ENCODE peak calls at places on chromosomes 5 and 9, in seven cellular contexts. P is activated T-cell treated with anti-CD3 and anti-CD28 coated beads for 24 hours; R is stimulated activated CD4-positive, alpha-beta T cell treated with anti-CD3 and anti-CD28 coated beads, Interleukin-2, amount 100 ng/mL, for 48 hours; N is activated naive CD4-positive, alpha-beta T cell treated with Interleukin-2 at 50 U/mL for 16 hours; O is BE2C; Z is ELR; U is activated CD8-positive, alpha-beta T cell treated with anti-CD3 and anti-CD28 coated beads for 36 hours. T is an unnamed sample.

GRCh38 chr5:32222723-32223470 is 48.8 kb upstream of the GOLPH3 start:
- DNase-seq in P (no peak), R (no peak), N (no peak), O (no peak), Z (peak), U (no peak), T (no peak)

GRCh38 chr9:126508928-126509327 is 104.8 kb upstream of the LMX1B start:
- DNase-seq in P (no peak), R (no peak), N (no peak), O (no peak), Z (no peak), U (no peak), T (no peak)

GRCh38 chr9:91495450-91495849 is 71.8 kb upstream of the NFIL3 start:
- DNase-seq in P (no peak), R (no peak), N (no peak), O (no peak), Z (peak), U (no peak), T (no peak)

GRCh38 chr5:41286165-41286564 is 72.8 kb upstream of the C6 start:
- DNase-seq in P (no peak), R (no peak), N (no peak), O (no peak), Z (no peak), U (no peak), T (no peak)

GRCh38 chr5:6090838-6091237 is 287.5 kb downstream of the MED10 start:
- DNase-seq in P (no peak), R (no peak), N (no peak), O (no peak), Z (no peak), U (no peak), T (no peak)

GRCh38 chr5:124746252-124746915 is at the start of gene ZNF608:
- DNase-seq in P (no peak), R (no peak), N (no peak), O (peak), Z (peak), U (no peak), T (peak)

GRCh38 chr5:14676320-14676719 is 11.8 kb downstream of the OTULIN start:
- DNase-seq in P (no peak), R (no peak), N (peak), O (no peak), Z (peak), U (peak), T (peak)

GRCh38 chr9:122386316-122386872 is 15.6 kb downstream of the PTGS1 start:
- DNase-seq in P (no peak), R (no peak), N (no peak), O (no peak), Z (no peak), U (no peak), T (no peak)

GRCh38 chr9:129568560-129569505 is 52.1 kb downstream of the C9orf50 start:
- DNase-seq in P (no peak), R (no peak), N (peak), O (peak), Z (peak), U (peak), T (no peak)

GRCh38 chr5:133682496-133682895 is 70.2 kb upstream of the FSTL4 start:
- DNase-seq in P (no peak), R (no peak), N (no peak), O (no peak), Z (no peak), U (no peak), T (no peak)

GRCh38 chr9:82202808-82203207 is 214.2 kb downstream of the SPATA31D1 start:
- DNase-seq in P (no peak), R (no peak), N (no peak), O (no peak), Z (peak), U (no peak), T (no peak)

GRCh38 chr9:14769235-14769580 is 46.7 kb upstream of the CER1 start:
- DNase-seq in P (no peak), R (no peak), N (no peak), O (peak), Z (peak), U (no peak), T (peak)

GRCh38 chr9:88256216-88256615 is 117.9 kb upstream of the SPATA31C2 start:
- DNase-seq in P (no peak), R (no peak), N (no peak), O (no peak), Z (no peak), U (no peak), T (no peak)

GRCh38 chr5:141634162-141634561 is 2.5 kb downstream of the HDAC3 start:
- DNase-seq in P (no peak), R (no peak), N (no peak), O (no peak), Z (no peak), U (no peak), T (peak)

GRCh38 chr5:150589791-150590601 is 50.5 kb upstream of the SYNPO start:
- DNase-seq in P (no peak), R (no peak), N (no peak), O (peak), Z (peak), U (no peak), T (peak)

GRCh38 chr5:126917918-126918623 is 112.3 kb downstream of the MARCHF3 start:
- DNase-seq in P (no peak), R (no peak), N (no peak), O (peak), Z (peak), U (no peak), T (no peak)

GRCh38 chr5:54534306-54534705 is 16.7 kb downstream of the SNX18 start:
- DNase-seq in P (no peak), R (no peak), N (no peak), O (no peak), Z (no peak), U (no peak), T (no peak)

GRCh38 chr5:81140942-81141341 is 92.2 kb upstream of the CKMT2 start:
- DNase-seq in P (no peak), R (no peak), N (no peak), O (peak), Z (peak), U (no peak), T (no peak)

GRCh38 chr5:89301572-89302025 is 418.6 kb upstream of the MEF2C start:
- DNase-seq in P (no peak), R (no peak), N (no peak), O (no peak), Z (no peak), U (no peak), T (peak)

GRCh38 chr9:133643362-133643755 is 7.2 kb downstream of the DBH start:
- DNase-seq in P (no peak), R (no peak), N (no peak), O (peak), Z (no peak), U (no peak), T (no peak)

GRCh38 chr9:112360047-112360804 is 19.7 kb upstream of the HSDL2 start:
- DNase-seq in P (no peak), R (no peak), N (no peak), O (no peak), Z (peak), U (no peak), T (no peak)

GRCh38 chr5:172452398-172453205 is 1.7 kb downstream of the SH3PXD2B start:
- DNase-seq in P (no peak), R (no peak), N (no peak), O (no peak), Z (peak), U (no peak), T (peak)

GRCh38 chr5:87190687-87191086 is 77.0 kb upstream of the RASA1 start:
- DNase-seq in P (no peak), R (no peak), N (no peak), O (no peak), Z (no peak), U (no peak), T (peak)

GRCh38 chr5:77430726-77431125 is 61.4 kb downstream of the WDR41 start:
- DNase-seq in P (no peak), R (no peak), N (no peak), O (no peak), Z (peak), U (no peak), T (no peak)

T was measured in GM12865.